ENCODE peak calls at places on chromosome 20, in five cellular contexts. S, I, X, O and K are unnamed samples.

GRCh38 chr20:37734228-37734980 is 40.6 kb downstream of the CTNNBL1 start:
- DNase-seq in S (no peak), I (no peak), X (no peak), O (no peak), K (no peak)

GRCh38 chr20:20677186-20677585 is 35.3 kb downstream of the RALGAPA2 start:
- DNase-seq in S (no peak), I (no peak), X (no peak), O (no peak), K (no peak)

GRCh38 chr20:41631826-41632225 is 13.6 kb upstream of the CHD6 start:
- DNase-seq in S (no peak), I (no peak), X (peak; percentile 61), O (no peak), K (no peak)

GRCh38 chr20:53613748-53614147 is 20.1 kb upstream of the ZNF217 start:
- DNase-seq in S (no peak), I (no peak), X (no peak), O (no peak), K (no peak)

GRCh38 chr20:34546751-34547181 is 11.8 kb upstream of the MAP1LC3A start:
- DNase-seq in S (no peak), I (peak; percentile 92), X (no peak), O (no peak), K (no peak)

GRCh38 chr20:48618052-48618451 is 209.7 kb downstream of the PREX1 start:
- DNase-seq in S (no peak), I (no peak), X (no peak), O (no peak), K (no peak)

GRCh38 chr20:62063981-62064787 is 1.5 kb downstream of the TAF4 start:
- DNase-seq in S (no peak), I (no peak), X (no peak), O (peak; percentile 56), K (peak; percentile 15)

GRCh38 chr20:25629816-25630499 is 6.1 kb upstream of the NANP start:
- DNase-seq in S (no peak), I (no peak), X (no peak), O (no peak), K (no peak)

GRCh38 chr20:10239954-10240353 is 21.3 kb downstream of the SNAP25 start:
- DNase-seq in S (no peak), I (peak; percentile 61), X (no peak), O (no peak), K (no peak)

GRCh38 chr20:33791959-33792597 is 19.1 kb upstream of the CHMP4B start:
- DNase-seq in S (peak; percentile 46), I (peak; percentile 6), X (no peak), O (peak; percentile 76), K (no peak)

GRCh38 chr20:45968801-45969711 is 2.9 kb downstream of the ZNF335 start:
- DNase-seq in S (no peak), I (no peak), X (no peak), O (peak; percentile 4), K (no peak)

GRCh38 chr20:15942130-15942529 is 631.1 kb downstream of the KIF16B start:
- DNase-seq in S (no peak), I (no peak), X (no peak), O (no peak), K (no peak)

GRCh38 chr20:45489083-45489531 is 19.6 kb downstream of the WFDC2 start:
- DNase-seq in S (no peak), I (no peak), X (no peak), O (no peak), K (no peak)

GRCh38 chr20:20085812-20086211 is 33.5 kb downstream of the CFAP61 start:
- DNase-seq in S (no peak), I (no peak), X (no peak), O (no peak), K (no peak)

GRCh38 chr20:2955257-2955950 is 82.1 kb downstream of the PTPRA start:
- DNase-seq in S (no peak), I (no peak), X (no peak), O (no peak), K (peak; percentile 42)

GRCh38 chr20:58161192-58161591 is 67.3 kb downstream of the ANKRD60 start:
- DNase-seq in S (no peak), I (no peak), X (no peak), O (no peak), K (no peak)

GRCh38 chr20:11979306-11980128 is 61.8 kb downstream of the BTBD3 start:
- DNase-seq in S (no peak), I (peak; percentile 83), X (no peak), O (no peak), K (no peak)

GRCh38 chr20:36827541-36828279 is 48.2 kb upstream of the TLDC2 start:
- DNase-seq in S (no peak), I (no peak), X (no peak), O (no peak), K (no peak)

GRCh38 chr20:39264506-39265172 is 302.5 kb downstream of the DHX35 start:
- DNase-seq in S (peak; percentile 11), I (peak; percentile 45), X (peak; percentile 45), O (peak; percentile 78), K (peak; percentile 21)

GRCh38 chr20:32433311-32434021 is 75.3 kb downstream of the ASXL1 start:
- DNase-seq in S (no peak), I (no peak), X (no peak), O (no peak), K (no peak)

GRCh38 chr20:62621251-62622110 is 20.8 kb upstream of the SLCO4A1 start:
- DNase-seq in S (no peak), I (no peak), X (no peak), O (no peak), K (no peak)

GRCh38 chr20:58622671-58623578 is 28.2 kb upstream of the STX16 start:
- DNase-seq in S (no peak), I (no peak), X (no peak), O (no peak), K (no peak)